ENCODE peak calls at places on chromosomes 7 and 10, in four cellular contexts. One of them, this sample, is unnamed.

GRCh38 chr7:1045727-1046063 is 1.3 kb downstream of the GPR146 start:
- DNase-seq in SK-N-SH: no peak
- DNase-seq in HCT116: no peak
- DNase-seq in K562: no peak
- DNase-seq in this sample: no peak

GRCh38 chr7:50185188-50185587 is 92.1 kb upstream of the ZPBP start:
- DNase-seq in SK-N-SH: no peak
- DNase-seq in HCT116: no peak
- DNase-seq in K562: no peak
- DNase-seq in this sample: no peak

GRCh38 chr10:24718031-24718855 is 5.4 kb downstream of the ARHGAP21 start:
- DNase-seq in SK-N-SH: no peak
- DNase-seq in HCT116: no peak
- DNase-seq in K562: no peak
- DNase-seq in this sample: peak

GRCh38 chr10:127046975-127047877 is 142.0 kb downstream of the DOCK1 start:
- DNase-seq in SK-N-SH: no peak
- DNase-seq in HCT116: no peak
- DNase-seq in K562: no peak
- DNase-seq in this sample: no peak

GRCh38 chr7:85823379-85823778 is 636.5 kb upstream of the SEMA3D start:
- DNase-seq in SK-N-SH: no peak
- DNase-seq in HCT116: no peak
- DNase-seq in K562: no peak
- DNase-seq in this sample: no peak

GRCh38 chr7:84162584-84162983 is 32.0 kb downstream of the SEMA3A start:
- DNase-seq in SK-N-SH: no peak
- DNase-seq in HCT116: no peak
- DNase-seq in K562: no peak
- DNase-seq in this sample: no peak

GRCh38 chr10:51297438-51297837 is 223.2 kb downstream of the PRKG1 start:
- DNase-seq in SK-N-SH: no peak
- DNase-seq in HCT116: no peak
- DNase-seq in K562: no peak
- DNase-seq in this sample: no peak

GRCh38 chr10:131855763-131856401 is 44.9 kb upstream of the PPP2R2D start:
- DNase-seq in SK-N-SH: no peak
- DNase-seq in HCT116: no peak
- DNase-seq in K562: no peak
- DNase-seq in this sample: no peak

GRCh38 chr10:96413151-96413787 is 54.5 kb upstream of the OPALIN start:
- DNase-seq in SK-N-SH: no peak
- DNase-seq in HCT116: no peak
- DNase-seq in K562: peak
- DNase-seq in this sample: no peak

GRCh38 chr10:5581670-5582566 is 57.2 kb downstream of the CALML3 start:
- DNase-seq in SK-N-SH: no peak
- DNase-seq in HCT116: no peak
- DNase-seq in K562: no peak
- DNase-seq in this sample: no peak

GRCh38 chr7:113582471-113582870 is 336.3 kb downstream of the PPP1R3A start:
- DNase-seq in SK-N-SH: no peak
- DNase-seq in HCT116: no peak
- DNase-seq in K562: no peak
- DNase-seq in this sample: no peak

GRCh38 chr7:105336009-105336408 is 52.7 kb downstream of the SRPK2 start:
- DNase-seq in SK-N-SH: peak
- DNase-seq in HCT116: no peak
- DNase-seq in K562: no peak
- DNase-seq in this sample: no peak

GRCh38 chr10:44933451-44933850 is 22.3 kb downstream of the TMEM72 start:
- DNase-seq in SK-N-SH: no peak
- DNase-seq in HCT116: no peak
- DNase-seq in K562: no peak
- DNase-seq in this sample: no peak

GRCh38 chr7:22827563-22827962 is 4.9 kb upstream of the TOMM7 start:
- DNase-seq in SK-N-SH: no peak
- DNase-seq in HCT116: no peak
- DNase-seq in K562: no peak
- DNase-seq in this sample: no peak

GRCh38 chr7:84637568-84638338 is 443.2 kb upstream of the SEMA3A start:
- DNase-seq in SK-N-SH: no peak
- DNase-seq in HCT116: no peak
- DNase-seq in K562: no peak
- DNase-seq in this sample: no peak

GRCh38 chr7:1087462-1087809 is 477 bp upstream of the GPER1 start:
- DNase-seq in SK-N-SH: no peak
- DNase-seq in HCT116: no peak
- DNase-seq in K562: no peak
- DNase-seq in this sample: no peak

GRCh38 chr7:96069361-96069760 is 252.5 kb downstream of the SLC25A13 start:
- DNase-seq in SK-N-SH: no peak
- DNase-seq in HCT116: no peak
- DNase-seq in K562: no peak
- DNase-seq in this sample: no peak

GRCh38 chr7:96061844-96062243 is 260.1 kb downstream of the SLC25A13 start:
- DNase-seq in SK-N-SH: no peak
- DNase-seq in HCT116: no peak
- DNase-seq in K562: no peak
- DNase-seq in this sample: no peak

DNA sequence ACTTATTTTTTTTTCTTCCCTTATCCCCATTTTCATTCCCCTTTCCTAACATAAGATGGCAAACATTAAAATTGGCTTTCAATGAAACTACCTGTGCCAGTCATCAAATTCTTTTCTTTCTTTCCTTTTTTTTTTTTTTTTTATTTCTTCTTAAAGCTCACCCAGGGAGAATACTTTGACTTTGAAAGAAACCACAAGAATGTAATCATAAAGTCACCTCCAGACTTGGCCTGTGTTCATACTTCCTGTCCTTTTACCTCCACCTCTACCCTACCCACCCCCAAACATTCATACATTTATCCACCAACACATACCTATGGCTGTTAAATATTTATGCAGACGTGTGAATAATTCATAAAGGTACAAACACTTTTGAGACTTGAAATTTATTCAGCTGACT is 254.6 kb downstream of the SLC25A13 start:
- DNase-seq in SK-N-SH: no peak
- DNase-seq in HCT116: no peak
- DNase-seq in K562: no peak
- DNase-seq in this sample: no peak
- TF ChIP-seq ELF1 in SK-N-SH: no peak
- TF ChIP-seq ELF1 in HCT116: no peak
- TF ChIP-seq ELF1 in K562: no peak
- TF ChIP-seq ELF1 in this sample: no peak

GRCh38 chr10:29710128-29710527 is 75.4 kb upstream of the SVIL start:
- DNase-seq in SK-N-SH: no peak
- DNase-seq in HCT116: no peak
- DNase-seq in K562: no peak
- DNase-seq in this sample: no peak
- TF ChIP-seq ELF1 in SK-N-SH: no peak
- TF ChIP-seq ELF1 in HCT116: no peak
- TF ChIP-seq ELF1 in K562: no peak
- TF ChIP-seq ELF1 in this sample: no peak

GRCh38 chr7:121266307-121266894 is 62.4 kb upstream of the WNT16 start:
- DNase-seq in SK-N-SH: no peak
- DNase-seq in HCT116: no peak
- DNase-seq in K562: no peak
- DNase-seq in this sample: no peak
- TF ChIP-seq ELF1 in SK-N-SH: no peak
- TF ChIP-seq ELF1 in HCT116: no peak
- TF ChIP-seq ELF1 in K562: no peak
- TF ChIP-seq ELF1 in this sample: no peak

DNA sequence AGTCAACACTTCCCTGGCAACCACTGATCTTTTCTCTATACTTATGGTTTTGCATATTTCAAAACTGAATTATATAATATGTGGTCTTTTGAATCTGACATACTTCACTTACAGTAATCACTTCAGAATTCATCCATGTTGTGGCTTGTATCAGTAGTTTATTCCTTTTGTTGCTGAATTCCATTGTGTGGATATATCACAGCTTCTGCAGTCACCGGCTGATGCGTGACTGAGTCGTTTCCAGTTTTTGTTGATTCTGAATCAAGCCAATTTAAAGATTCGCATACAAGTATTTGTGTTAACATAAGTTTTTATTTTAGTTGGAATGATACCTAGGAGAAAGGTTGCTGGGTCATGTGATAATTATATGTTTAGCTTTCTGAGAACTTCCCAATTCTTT is 672.5 kb upstream of the ANKRD30A start:
- DNase-seq in SK-N-SH: no peak
- DNase-seq in HCT116: no peak
- DNase-seq in K562: no peak
- DNase-seq in this sample: no peak
- TF ChIP-seq ELF1 in SK-N-SH: no peak
- TF ChIP-seq ELF1 in HCT116: no peak
- TF ChIP-seq ELF1 in K562: no peak
- TF ChIP-seq ELF1 in this sample: no peak

This sample was measured in HepG2.